ENCODE peak calls at places on chromosomes 11 and 22, in ten cellular contexts. One of them, this sample, is unnamed. For H3K4me1, H3K27me3 and H3K36me3, the result is how much of the 10 kb centered on the place peaks cover.

GRCh38 chr11:110453684-110454354 is 24.1 kb downstream of the FDX1 start:
- DNase-seq in neural progenitor cell: no peak
- DNase-seq in left ventricle myocardium inferior: no peak
- DNase-seq in SK-N-SH: no peak
- DNase-seq in NT2/D1: no peak
- DNase-seq in upper lobe of right lung: no peak
- DNase-seq in heart left ventricle: no peak
- DNase-seq in cardiac muscle cell: peak
- DNase-seq in pancreas: no peak
- DNase-seq in sigmoid colon: no peak
- DNase-seq in this sample: no peak

GRCh38 chr11:123235117-123235686 is 40.2 kb upstream of the CLMP start:
- DNase-seq in neural progenitor cell: peak
- DNase-seq in left ventricle myocardium inferior: peak
- DNase-seq in SK-N-SH: peak
- DNase-seq in NT2/D1: no peak
- DNase-seq in upper lobe of right lung: no peak
- DNase-seq in heart left ventricle: peak
- DNase-seq in cardiac muscle cell: peak
- DNase-seq in pancreas: no peak
- DNase-seq in sigmoid colon: peak
- DNase-seq in this sample: no peak

GRCh38 chr11:84552791-84553190 is 1074.4 kb downstream of the DLG2 start:
- DNase-seq in neural progenitor cell: no peak
- DNase-seq in left ventricle myocardium inferior: no peak
- DNase-seq in SK-N-SH: no peak
- DNase-seq in NT2/D1: no peak
- DNase-seq in upper lobe of right lung: no peak
- DNase-seq in heart left ventricle: no peak
- DNase-seq in cardiac muscle cell: no peak
- DNase-seq in pancreas: no peak
- DNase-seq in sigmoid colon: no peak
- DNase-seq in this sample: no peak

GRCh38 chr11:122733301-122733686 is 77.8 kb downstream of the UBASH3B start:
- DNase-seq in neural progenitor cell: no peak
- DNase-seq in left ventricle myocardium inferior: peak
- DNase-seq in SK-N-SH: no peak
- DNase-seq in NT2/D1: no peak
- DNase-seq in upper lobe of right lung: no peak
- DNase-seq in heart left ventricle: peak
- DNase-seq in cardiac muscle cell: peak
- DNase-seq in pancreas: no peak
- DNase-seq in sigmoid colon: no peak
- DNase-seq in this sample: no peak

GRCh38 chr11:34052036-34052607 is 591 bp downstream of the CAPRIN1 start:
- DNase-seq in neural progenitor cell: peak
- DNase-seq in left ventricle myocardium inferior: peak
- DNase-seq in SK-N-SH: peak
- DNase-seq in NT2/D1: peak
- DNase-seq in upper lobe of right lung: peak
- DNase-seq in heart left ventricle: peak
- DNase-seq in cardiac muscle cell: peak
- DNase-seq in pancreas: peak
- DNase-seq in sigmoid colon: peak
- DNase-seq in this sample: peak

GRCh38 chr11:27972432-27973170 is 135.4 kb downstream of the KIF18A start:
- DNase-seq in neural progenitor cell: no peak
- DNase-seq in left ventricle myocardium inferior: no peak
- DNase-seq in SK-N-SH: no peak
- DNase-seq in NT2/D1: no peak
- DNase-seq in upper lobe of right lung: no peak
- DNase-seq in heart left ventricle: no peak
- DNase-seq in cardiac muscle cell: peak
- DNase-seq in pancreas: no peak
- DNase-seq in sigmoid colon: no peak
- DNase-seq in this sample: no peak

GRCh38 chr11:46649180-46649738 is 31.9 kb downstream of the ATG13 start:
- DNase-seq in neural progenitor cell: peak
- DNase-seq in left ventricle myocardium inferior: peak
- DNase-seq in SK-N-SH: peak
- DNase-seq in NT2/D1: peak
- DNase-seq in upper lobe of right lung: no peak
- DNase-seq in heart left ventricle: peak
- DNase-seq in cardiac muscle cell: peak
- DNase-seq in pancreas: no peak
- DNase-seq in sigmoid colon: peak
- DNase-seq in this sample: no peak

GRCh38 chr22:20389288-20389687 is 4.7 kb upstream of the ZNF74 start:
- DNase-seq in neural progenitor cell: no peak
- DNase-seq in left ventricle myocardium inferior: no peak
- DNase-seq in SK-N-SH: no peak
- DNase-seq in NT2/D1: no peak
- DNase-seq in upper lobe of right lung: no peak
- DNase-seq in heart left ventricle: no peak
- DNase-seq in cardiac muscle cell: no peak
- DNase-seq in pancreas: no peak
- DNase-seq in sigmoid colon: no peak
- DNase-seq in this sample: no peak

GRCh38 chr11:65266210-65266609 is 4.4 kb downstream of the POLA2 start:
- DNase-seq in neural progenitor cell: no peak
- DNase-seq in left ventricle myocardium inferior: no peak
- DNase-seq in SK-N-SH: no peak
- DNase-seq in NT2/D1: no peak
- DNase-seq in upper lobe of right lung: no peak
- DNase-seq in heart left ventricle: no peak
- DNase-seq in cardiac muscle cell: no peak
- DNase-seq in pancreas: no peak
- DNase-seq in sigmoid colon: no peak
- DNase-seq in this sample: peak

GRCh38 chr22:39276461-39277134 is 31.8 kb upstream of the PDGFB start:
- DNase-seq in neural progenitor cell: no peak
- DNase-seq in left ventricle myocardium inferior: no peak
- DNase-seq in SK-N-SH: no peak
- DNase-seq in NT2/D1: no peak
- DNase-seq in upper lobe of right lung: no peak
- DNase-seq in heart left ventricle: no peak
- DNase-seq in cardiac muscle cell: no peak
- DNase-seq in pancreas: no peak
- DNase-seq in sigmoid colon: no peak
- DNase-seq in this sample: no peak

GRCh38 chr11:12159351-12160099 is 49.1 kb downstream of the MICAL2 start:
- DNase-seq in neural progenitor cell: no peak
- DNase-seq in left ventricle myocardium inferior: no peak
- DNase-seq in SK-N-SH: no peak
- DNase-seq in NT2/D1: no peak
- DNase-seq in upper lobe of right lung: no peak
- DNase-seq in heart left ventricle: no peak
- DNase-seq in cardiac muscle cell: peak
- DNase-seq in pancreas: no peak
- DNase-seq in sigmoid colon: peak
- DNase-seq in this sample: no peak

GRCh38 chr11:73570415-73571114 is 27.3 kb downstream of the FAM168A start:
- DNase-seq in neural progenitor cell: no peak
- DNase-seq in left ventricle myocardium inferior: no peak
- DNase-seq in SK-N-SH: no peak
- DNase-seq in NT2/D1: no peak
- DNase-seq in upper lobe of right lung: no peak
- DNase-seq in heart left ventricle: no peak
- DNase-seq in cardiac muscle cell: peak
- DNase-seq in pancreas: no peak
- DNase-seq in sigmoid colon: no peak
- DNase-seq in this sample: no peak

GRCh38 chr11:104526006-104526405 is 362.1 kb upstream of the PDGFD start:
- DNase-seq in neural progenitor cell: no peak
- DNase-seq in left ventricle myocardium inferior: no peak
- DNase-seq in SK-N-SH: no peak
- DNase-seq in NT2/D1: no peak
- DNase-seq in upper lobe of right lung: no peak
- DNase-seq in heart left ventricle: no peak
- DNase-seq in cardiac muscle cell: peak
- DNase-seq in pancreas: no peak
- DNase-seq in sigmoid colon: no peak
- DNase-seq in this sample: no peak

GRCh38 chr22:19879996-19880785 is 25.5 kb upstream of the GNB1L start:
- DNase-seq in neural progenitor cell: no peak
- DNase-seq in left ventricle myocardium inferior: no peak
- DNase-seq in SK-N-SH: peak
- DNase-seq in NT2/D1: no peak
- DNase-seq in upper lobe of right lung: peak
- DNase-seq in heart left ventricle: peak
- DNase-seq in cardiac muscle cell: no peak
- DNase-seq in pancreas: no peak
- DNase-seq in sigmoid colon: peak
- DNase-seq in this sample: peak

GRCh38 chr22:48100685-48101417 is 1338.4 kb downstream of the TBC1D22A start:
- DNase-seq in neural progenitor cell: no peak
- DNase-seq in left ventricle myocardium inferior: no peak
- DNase-seq in SK-N-SH: no peak
- DNase-seq in NT2/D1: no peak
- DNase-seq in upper lobe of right lung: no peak
- DNase-seq in heart left ventricle: no peak
- DNase-seq in cardiac muscle cell: no peak
- DNase-seq in pancreas: no peak
- DNase-seq in sigmoid colon: peak
- DNase-seq in this sample: no peak

GRCh38 chr11:104410336-104410735 is 246.4 kb upstream of the PDGFD start:
- DNase-seq in neural progenitor cell: no peak
- DNase-seq in left ventricle myocardium inferior: no peak
- DNase-seq in SK-N-SH: no peak
- DNase-seq in NT2/D1: no peak
- DNase-seq in upper lobe of right lung: no peak
- DNase-seq in heart left ventricle: no peak
- DNase-seq in cardiac muscle cell: peak
- DNase-seq in pancreas: no peak
- DNase-seq in sigmoid colon: no peak
- DNase-seq in this sample: no peak

DNA sequence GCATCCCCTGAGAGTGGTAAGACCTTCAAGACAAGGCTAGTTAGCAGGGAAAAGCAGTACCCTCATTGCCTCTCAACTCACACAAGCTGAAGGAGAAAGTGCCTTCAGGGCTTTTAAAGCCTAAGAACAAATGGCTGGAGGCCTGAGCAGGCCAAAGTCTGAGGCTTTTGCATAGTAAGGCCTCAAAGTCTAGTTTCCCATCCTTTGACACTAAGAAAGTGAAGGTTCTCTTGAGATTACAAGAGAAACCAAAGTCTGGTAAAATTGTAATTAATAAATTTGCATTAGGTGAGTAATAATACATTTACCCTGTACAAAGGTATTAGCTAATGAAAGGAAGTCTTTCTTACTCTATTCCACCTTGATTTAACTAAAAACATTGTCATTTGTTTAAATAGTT is 47.0 kb upstream of the CCDC89 start:
- DNase-seq in neural progenitor cell: no peak
- DNase-seq in left ventricle myocardium inferior: no peak
- DNase-seq in SK-N-SH: no peak
- DNase-seq in NT2/D1: no peak
- DNase-seq in upper lobe of right lung: no peak
- DNase-seq in heart left ventricle: no peak
- DNase-seq in cardiac muscle cell: no peak
- DNase-seq in pancreas: no peak
- DNase-seq in sigmoid colon: no peak
- DNase-seq in this sample: no peak
- H3K4me1 ChIP-seq in neural progenitor cell: under half
- H3K4me1 ChIP-seq in left ventricle myocardium inferior: under half
- H3K4me1 ChIP-seq in SK-N-SH: under half
- H3K4me1 ChIP-seq in NT2/D1: under half
- H3K4me1 ChIP-seq in upper lobe of right lung: under half
- H3K4me1 ChIP-seq in heart left ventricle: under half
- H3K4me1 ChIP-seq in cardiac muscle cell: under half
- H3K4me1 ChIP-seq in pancreas: under half
- H3K4me1 ChIP-seq in sigmoid colon: under half
- H3K4me1 ChIP-seq in this sample: under half

GRCh38 chr22:49212466-49212865 is 615.2 kb downstream of the BRD1 start:
- DNase-seq in neural progenitor cell: no peak
- DNase-seq in left ventricle myocardium inferior: peak
- DNase-seq in SK-N-SH: no peak
- DNase-seq in NT2/D1: no peak
- DNase-seq in upper lobe of right lung: peak
- DNase-seq in heart left ventricle: no peak
- DNase-seq in cardiac muscle cell: no peak
- DNase-seq in pancreas: no peak
- DNase-seq in sigmoid colon: peak
- DNase-seq in this sample: peak
- H3K27me3 ChIP-seq in neural progenitor cell: under half
- H3K27me3 ChIP-seq in left ventricle myocardium inferior: half or more
- H3K27me3 ChIP-seq in SK-N-SH: under half
- H3K27me3 ChIP-seq in NT2/D1: under half
- H3K27me3 ChIP-seq in upper lobe of right lung: under half
- H3K27me3 ChIP-seq in heart left ventricle: under half
- H3K27me3 ChIP-seq in cardiac muscle cell: under half
- H3K27me3 ChIP-seq in pancreas: under half
- H3K27me3 ChIP-seq in sigmoid colon: under half
- H3K27me3 ChIP-seq in this sample: under half

GRCh38 chr22:21765909-21766529 is 30.4 kb upstream of the YPEL1 start:
- DNase-seq in neural progenitor cell: no peak
- DNase-seq in left ventricle myocardium inferior: no peak
- DNase-seq in SK-N-SH: no peak
- DNase-seq in NT2/D1: no peak
- DNase-seq in upper lobe of right lung: peak
- DNase-seq in heart left ventricle: no peak
- DNase-seq in cardiac muscle cell: no peak
- DNase-seq in pancreas: no peak
- DNase-seq in sigmoid colon: no peak
- DNase-seq in this sample: no peak
- H3K36me3 ChIP-seq in neural progenitor cell: under half
- H3K36me3 ChIP-seq in left ventricle myocardium inferior: half or more
- H3K36me3 ChIP-seq in SK-N-SH: half or more
- H3K36me3 ChIP-seq in NT2/D1: half or more
- H3K36me3 ChIP-seq in upper lobe of right lung: half or more
- H3K36me3 ChIP-seq in heart left ventricle: half or more
- H3K36me3 ChIP-seq in cardiac muscle cell: half or more
- H3K36me3 ChIP-seq in pancreas: under half
- H3K36me3 ChIP-seq in sigmoid colon: half or more
- H3K36me3 ChIP-seq in this sample: under half

DNA sequence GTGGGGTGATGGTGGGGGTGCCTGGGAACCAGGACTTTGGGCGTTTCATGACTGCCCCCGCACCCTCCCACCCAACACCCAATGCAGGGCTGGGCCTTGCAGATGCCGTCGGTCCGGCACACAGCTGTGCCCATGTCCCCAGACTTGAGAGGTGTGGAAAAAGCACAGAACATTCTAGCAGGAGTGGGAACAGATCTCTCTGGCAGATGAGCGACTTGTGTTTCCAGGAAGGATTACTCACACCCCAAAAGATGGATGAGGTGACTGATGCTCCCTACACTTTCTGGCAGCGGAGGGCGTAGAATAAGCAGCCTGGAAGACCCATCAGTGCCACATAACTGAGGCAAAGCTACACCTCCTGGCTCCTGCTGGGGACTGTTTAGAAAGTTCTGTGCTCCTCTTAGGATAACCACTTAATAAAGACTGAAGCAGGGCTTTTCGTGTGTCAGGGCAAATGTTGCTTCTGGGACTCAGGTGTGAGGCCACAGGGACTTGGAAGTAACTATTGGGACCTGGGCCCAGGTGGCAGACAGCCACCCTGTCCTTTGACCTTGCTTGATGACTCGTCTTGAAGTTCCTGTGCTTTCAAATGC is 24.2 kb downstream of the FBLN1 start:
- DNase-seq in neural progenitor cell: no peak
- DNase-seq in left ventricle myocardium inferior: no peak
- DNase-seq in SK-N-SH: no peak
- DNase-seq in NT2/D1: no peak
- DNase-seq in upper lobe of right lung: no peak
- DNase-seq in heart left ventricle: no peak
- DNase-seq in cardiac muscle cell: no peak
- DNase-seq in pancreas: no peak
- DNase-seq in sigmoid colon: peak
- DNase-seq in this sample: no peak
- H3K4me1 ChIP-seq in neural progenitor cell: under half
- H3K4me1 ChIP-seq in left ventricle myocardium inferior: under half
- H3K4me1 ChIP-seq in SK-N-SH: under half
- H3K4me1 ChIP-seq in NT2/D1: under half
- H3K4me1 ChIP-seq in upper lobe of right lung: under half
- H3K4me1 ChIP-seq in heart left ventricle: under half
- H3K4me1 ChIP-seq in cardiac muscle cell: under half
- H3K4me1 ChIP-seq in pancreas: under half
- H3K4me1 ChIP-seq in sigmoid colon: under half
- H3K4me1 ChIP-seq in this sample: under half